ENCODE peak calls at places on chromosome 3, in six cellular contexts. I, E, C, R, K and S are unnamed samples.

GRCh38 chr3:35721628-35722027 is 82.3 kb downstream of the ARPP21 start:
- DNase-seq in I (no peak), E (no peak), C (no peak), R (no peak), K (no peak), S (peak)

GRCh38 chr3:31615071-31615875 is 82.5 kb downstream of the STT3B start:
- DNase-seq in I (no peak), E (no peak), C (no peak), R (no peak), K (no peak), S (no peak)

GRCh38 chr3:194042947-194043346 is 93.0 kb upstream of the HES1 start:
- DNase-seq in I (peak), E (peak), C (peak), R (no peak), K (no peak), S (peak)

GRCh38 chr3:182364723-182365650 is 428.3 kb upstream of the ATP11B start:
- DNase-seq in I (no peak), E (peak), C (no peak), R (no peak), K (no peak), S (peak)

GRCh38 chr3:33331414-33331813 is 54.2 kb downstream of the FBXL2 start:
- DNase-seq in I (peak), E (no peak), C (peak), R (no peak), K (no peak), S (no peak)

GRCh38 chr3:7144696-7145308 is 283.9 kb downstream of the GRM7 start:
- DNase-seq in I (no peak), E (no peak), C (no peak), R (no peak), K (no peak), S (no peak)

GRCh38 chr3:78707094-78707493 is 1060.7 kb downstream of the ROBO1 start:
- DNase-seq in I (no peak), E (no peak), C (peak), R (no peak), K (no peak), S (no peak)

GRCh38 chr3:50610992-50611463 is 546 bp downstream of the CISH start:
- DNase-seq in I (no peak), E (no peak), C (no peak), R (no peak), K (no peak), S (no peak)

GRCh38 chr3:180018588-180018987 is 18.1 kb downstream of the PEX5L start:
- DNase-seq in I (no peak), E (no peak), C (no peak), R (no peak), K (no peak), S (no peak)

GRCh38 chr3:55690746-55691540 is 203.8 kb upstream of the WNT5A start:
- DNase-seq in I (no peak), E (no peak), C (no peak), R (no peak), K (no peak), S (no peak)

GRCh38 chr3:129597792-129598381 is 8.6 kb downstream of the PLXND1 start:
- DNase-seq in I (no peak), E (no peak), C (peak), R (no peak), K (no peak), S (peak)

GRCh38 chr3:144031938-144032337 is 60.3 kb downstream of the DIPK2A start:
- DNase-seq in I (no peak), E (no peak), C (no peak), R (peak), K (no peak), S (peak)

GRCh38 chr3:10495003-10495402 is 10.4 kb downstream of the ATP2B2 start:
- DNase-seq in I (no peak), E (peak), C (peak), R (no peak), K (no peak), S (peak)

GRCh38 chr3:140570602-140571001 is 107.3 kb upstream of the TRIM42 start:
- DNase-seq in I (no peak), E (no peak), C (no peak), R (no peak), K (no peak), S (no peak)

GRCh38 chr3:129122697-129123055 is 1.1 kb upstream of the RAB43 start:
- DNase-seq in I (no peak), E (no peak), C (peak), R (no peak), K (no peak), S (peak)

GRCh38 chr3:133570139-133570936 is 3.1 kb upstream of the CDV3 start:
- DNase-seq in I (no peak), E (peak), C (peak), R (no peak), K (no peak), S (peak)

GRCh38 chr3:50183755-50184154 is 7.7 kb upstream of the GNAT1 start:
- DNase-seq in I (no peak), E (no peak), C (no peak), R (no peak), K (no peak), S (no peak)

GRCh38 chr3:15122398-15122797 is 23.4 kb upstream of the RBSN start:
- DNase-seq in I (no peak), E (no peak), C (no peak), R (no peak), K (no peak), S (no peak)